ENCODE peak calls at places on chromosomes 1 and 21, in four cellular contexts. C is AG04450, M is GM04503, B is epithelial cell of esophagus. Q is an unnamed sample.
A peak's percentile ranks its signal among the peaks of the same experiment; 100 is the strongest.

GRCh38 chr1:36008546-36009197 is 75.2 kb upstream of the TEKT2 start:
- DNase-seq in B (peak; percentile 94), C (peak; percentile 18), M (no peak), Q (peak; percentile 58)

GRCh38 chr1:229204863-229205777 is 65.8 kb upstream of the RAB4A start:
- DNase-seq in B (no peak), M (peak; percentile 84), C (peak; percentile 50), Q (no peak)

GRCh38 chr1:18934205-18935000 is 22.1 kb downstream of the IFFO2 start:
- DNase-seq in B (no peak), M (no peak), C (no peak), Q (no peak)

GRCh38 chr1:223233019-223233409 is 90.0 kb upstream of the TLR5 start:
- DNase-seq in C (no peak), B (no peak), M (no peak), Q (no peak)

GRCh38 chr1:160550572-160551034 is 27.5 kb upstream of the SLAMF6 start:
- DNase-seq in B (no peak), C (no peak), M (no peak), Q (no peak)

GRCh38 chr1:204139088-204139487 is 12.8 kb downstream of the ETNK2 start:
- DNase-seq in B (no peak), C (no peak), M (no peak), Q (no peak)

GRCh38 chr1:229243638-229244037 is 27.3 kb upstream of the RAB4A start:
- DNase-seq in B (no peak), M (no peak), C (no peak), Q (no peak)

GRCh38 chr1:35568975-35569395 is 4.1 kb upstream of the TFAP2E start:
- DNase-seq in C (no peak), M (no peak), B (peak; percentile 70), Q (no peak)

GRCh38 chr21:33490991-33491372 is 534 bp downstream of the DNAJC28 start:
- DNase-seq in M (no peak), C (no peak), B (no peak), Q (no peak)

GRCh38 chr1:236204043-236204442 is 61.7 kb downstream of the GPR137B start:
- DNase-seq in M (no peak), B (peak; percentile 40), C (no peak), Q (no peak)

GRCh38 chr1:241813768-241814270 is 34.2 kb upstream of the EXO1 start:
- DNase-seq in B (no peak), C (no peak), M (no peak), Q (no peak)

GRCh38 chr1:199272107-199272506 is 633.3 kb downstream of the PTPRC start:
- DNase-seq in C (peak; percentile 29), M (peak; percentile 87), B (peak; percentile 24), Q (peak; percentile 50)